ENCODE peak calls at places on chromosomes 1 and 21, in five cellular contexts. One of them, this sample, is unnamed.

GRCh38 chr1:180981596-180982387 is 40.9 kb downstream of the STX6 start:
- DNase-seq in Daoy: no peak
- DNase-seq in left cardiac atrium: no peak
- DNase-seq in NCI-H1105 treated with DMSO at 0.1 percent for 48 hours: no peak
- DNase-seq in left colon: no peak
- DNase-seq in this sample: no peak

GRCh38 chr21:42093991-42094417 is 22.9 kb downstream of the UMODL1 start:
- DNase-seq in Daoy: peak
- DNase-seq in left cardiac atrium: no peak
- DNase-seq in NCI-H1105 treated with DMSO at 0.1 percent for 48 hours: no peak
- DNase-seq in left colon: no peak
- DNase-seq in this sample: no peak

GRCh38 chr1:2347907-2348306 is 43.4 kb downstream of the MORN1 start:
- DNase-seq in Daoy: no peak
- DNase-seq in left cardiac atrium: no peak
- DNase-seq in NCI-H1105 treated with DMSO at 0.1 percent for 48 hours: no peak
- DNase-seq in left colon: no peak
- DNase-seq in this sample: no peak

GRCh38 chr1:117013310-117013850 is 11.8 kb downstream of the CD101 start:
- DNase-seq in Daoy: no peak
- DNase-seq in left cardiac atrium: no peak
- DNase-seq in NCI-H1105 treated with DMSO at 0.1 percent for 48 hours: no peak
- DNase-seq in left colon: no peak
- DNase-seq in this sample: no peak

GRCh38 chr21:23384679-23385078 is 2222.6 kb downstream of the MRPL39 start:
- DNase-seq in Daoy: no peak
- DNase-seq in left cardiac atrium: no peak
- DNase-seq in NCI-H1105 treated with DMSO at 0.1 percent for 48 hours: no peak
- DNase-seq in left colon: no peak
- DNase-seq in this sample: no peak

GRCh38 chr21:18335651-18336050 is 67.9 kb downstream of the TMPRSS15 start:
- DNase-seq in Daoy: no peak
- DNase-seq in left cardiac atrium: no peak
- DNase-seq in NCI-H1105 treated with DMSO at 0.1 percent for 48 hours: no peak
- DNase-seq in left colon: no peak
- DNase-seq in this sample: no peak

GRCh38 chr1:97849350-97850339 is 71.2 kb downstream of the DPYD start:
- DNase-seq in Daoy: peak
- DNase-seq in left cardiac atrium: no peak
- DNase-seq in NCI-H1105 treated with DMSO at 0.1 percent for 48 hours: peak
- DNase-seq in left colon: no peak
- DNase-seq in this sample: no peak

GRCh38 chr1:47436979-47437517 is 796 bp upstream of the FOXD2 start:
- DNase-seq in Daoy: peak
- DNase-seq in left cardiac atrium: peak
- DNase-seq in NCI-H1105 treated with DMSO at 0.1 percent for 48 hours: peak
- DNase-seq in left colon: no peak
- DNase-seq in this sample: no peak

GRCh38 chr1:235313262-235313661 is 14.7 kb downstream of the ARID4B start:
- DNase-seq in Daoy: no peak
- DNase-seq in left cardiac atrium: no peak
- DNase-seq in NCI-H1105 treated with DMSO at 0.1 percent for 48 hours: no peak
- DNase-seq in left colon: no peak
- DNase-seq in this sample: no peak

GRCh38 chr21:38140192-38140905 is 116.4 kb upstream of the KCNJ15 start:
- DNase-seq in Daoy: no peak
- DNase-seq in left cardiac atrium: peak
- DNase-seq in NCI-H1105 treated with DMSO at 0.1 percent for 48 hours: peak
- DNase-seq in left colon: no peak
- DNase-seq in this sample: no peak

GRCh38 chr1:27671964-27672749 is at the start of gene IFI6:
- DNase-seq in Daoy: peak
- DNase-seq in left cardiac atrium: peak
- DNase-seq in NCI-H1105 treated with DMSO at 0.1 percent for 48 hours: peak
- DNase-seq in left colon: peak
- DNase-seq in this sample: peak

GRCh38 chr1:25022361-25023189 is 92.5 kb upstream of the RUNX3 start:
- DNase-seq in Daoy: peak
- DNase-seq in left cardiac atrium: peak
- DNase-seq in NCI-H1105 treated with DMSO at 0.1 percent for 48 hours: no peak
- DNase-seq in left colon: peak
- DNase-seq in this sample: peak

This sample was measured in testis.